ENCODE peak calls at places on chromosomes 1 and 21, in four cellular contexts. F is fibroblast of lung, W is progenitor cell of endocrine pancreas, B is HL-60. P is an unnamed sample.
A peak's percentile ranks its signal among the peaks of the same experiment; 100 is the strongest.

GRCh38 chr1:2237773-2238172 is 9.7 kb downstream of the SKI start:
- DNase-seq in F (no peak), W (no peak), B (no peak), P (no peak)

GRCh38 chr21:42764883-42765282 is 111.5 kb downstream of the PDE9A start:
- DNase-seq in F (no peak), W (no peak), B (no peak), P (no peak)

GRCh38 chr1:30788580-30789387 is 31.2 kb upstream of the LAPTM5 start:
- DNase-seq in F (no peak), W (no peak), B (no peak), P (no peak)

GRCh38 chr1:156497743-156498446 is 2.7 kb downstream of the MEF2D start:
- DNase-seq in F (no peak), W (no peak), B (peak; percentile 68), P (no peak)

GRCh38 chr1:8026153-8026975 is at the start of gene ERRFI1:
- DNase-seq in F (peak; percentile 94), W (peak; percentile 96), B (peak; percentile 59), P (peak; percentile 90)

GRCh38 chr1:185375583-185375982 is 58.5 kb upstream of the IVNS1ABP start:
- DNase-seq in F (no peak), W (no peak), B (no peak), P (no peak)

GRCh38 chr21:14040386-14040785 is 170.4 kb downstream of the LIPI start:
- DNase-seq in F (no peak), W (no peak), B (no peak), P (no peak)

GRCh38 chr1:38038836-38039235 is 7.8 kb downstream of the POU3F1 start:
- DNase-seq in F (peak; percentile 77), W (no peak), B (no peak), P (no peak)

GRCh38 chr1:30305519-30305918 is 417.9 kb downstream of the MATN1 start:
- DNase-seq in F (no peak), W (peak; percentile 3), B (no peak), P (no peak)

GRCh38 chr1:184792450-184792969 is 37.9 kb upstream of the EDEM3 start:
- DNase-seq in F (peak; percentile 99), W (no peak), B (peak; percentile 78), P (no peak)

GRCh38 chr1:167599839-167600581 is 30.0 kb upstream of the RCSD1 start:
- DNase-seq in F (peak; percentile 55), W (no peak), B (peak; percentile 41), P (no peak)

GRCh38 chr1:213120386-213120785 is 69.3 kb downstream of the RPS6KC1 start:
- DNase-seq in F (peak; percentile 25), W (no peak), B (no peak), P (no peak)

GRCh38 chr1:208172389-208173140 is 71.6 kb downstream of the PLXNA2 start:
- DNase-seq in F (peak; percentile 39), W (no peak), B (no peak), P (no peak)

GRCh38 chr21:44537930-44538911 is 1.8 kb downstream of the KRTAP10-1 start:
- DNase-seq in F (no peak), W (peak; percentile 7), B (no peak), P (peak; percentile 11)

GRCh38 chr21:33642896-33643657 is 776 bp downstream of the ITSN1 start:
- DNase-seq in F (peak; percentile 38), W (peak; percentile 24), B (no peak), P (peak; percentile 34)

GRCh38 chr1:65792671-65793358 is at the start of gene PDE4B:
- DNase-seq in F (peak; percentile 41), W (peak; percentile 41), B (no peak), P (no peak)

GRCh38 chr1:167681024-167681423 is 40.8 kb upstream of the MPZL1 start:
- DNase-seq in F (no peak), W (no peak), B (no peak), P (no peak)

GRCh38 chr1:62689524-62689923 is 1.3 kb upstream of the DOCK7 start:
- DNase-seq in F (peak; percentile 80), W (no peak), B (no peak), P (no peak)

GRCh38 chr1:51423098-51423821 is 92.9 kb upstream of the TTC39A start:
- DNase-seq in F (peak; percentile 25), W (no peak), B (no peak), P (no peak)

GRCh38 chr1:56517404-56518130 is 61.8 kb downstream of the PLPP3 start:
- DNase-seq in F (no peak), W (no peak), B (no peak), P (no peak)

GRCh38 chr21:44425307-44425894 is 29.9 kb upstream of the LRRC3 start:
- DNase-seq in F (no peak), W (no peak), B (no peak), P (no peak)

GRCh38 chr1:205048382-205048781 is 5.4 kb downstream of the CNTN2 start:
- DNase-seq in F (no peak), W (no peak), B (no peak), P (no peak)

GRCh38 chr1:150514913-150515327 is 632 bp upstream of the FALEC start:
- DNase-seq in F (no peak), W (no peak), B (no peak), P (no peak)

GRCh38 chr1:82775402-82776000 is 974.8 kb downstream of the ADGRL2 start:
- DNase-seq in F (peak; percentile 17), W (no peak), B (no peak), P (no peak)

GRCh38 chr1:201191723-201192477 is 1.3 kb downstream of the IGFN1 start:
- DNase-seq in F (peak; percentile 90), W (no peak), B (no peak), P (no peak)

GRCh38 chr21:40706161-40706560 is 140.8 kb downstream of the DSCAM start:
- DNase-seq in F (no peak), W (no peak), B (no peak), P (no peak)

GRCh38 chr1:56286506-56286905 is 292.9 kb downstream of the PLPP3 start:
- DNase-seq in F (no peak), W (no peak), B (no peak), P (no peak)

GRCh38 chr1:35691571-35692220 is 27.0 kb downstream of the C1orf216 start:
- DNase-seq in F (no peak), W (no peak), B (no peak), P (no peak)

GRCh38 chr21:45530423-45531113 is 11.7 kb downstream of the SLC19A1 start:
- DNase-seq in F (no peak), W (no peak), B (no peak), P (no peak)

GRCh38 chr21:44618504-44618903 is 6.6 kb downstream of the KRTAP10-8 start:
- DNase-seq in F (peak; percentile 2), W (no peak), B (no peak), P (no peak)

GRCh38 chr21:45020629-45021427 is 53.6 kb upstream of the ADARB1 start:
- DNase-seq in F (no peak), W (no peak), B (no peak), P (no peak)

GRCh38 chr1:2556277-2557145 is at the start of gene TNFRSF14:
- DNase-seq in F (peak; percentile 24), W (no peak), B (peak; percentile 36), P (peak; percentile 71)

GRCh38 chr1:166813508-166814223 is 25.6 kb upstream of the POGK start:
- DNase-seq in F (no peak), W (no peak), B (no peak), P (no peak)

GRCh38 chr1:235022341-235023196 is 106.1 kb downstream of the TOMM20 start:
- DNase-seq in F (peak; percentile 73), W (no peak), B (no peak), P (no peak)

GRCh38 chr1:221279146-221279545 is 399.9 kb downstream of the HLX start:
- DNase-seq in F (no peak), W (no peak), B (no peak), P (no peak)

GRCh38 chr1:110418729-110419128 is 11.2 kb upstream of the LAMTOR5 start:
- DNase-seq in F (no peak), W (no peak), B (no peak), P (no peak)

GRCh38 chr1:228765543-228765942 is 30.3 kb downstream of the RHOU start:
- DNase-seq in F (no peak), W (no peak), B (no peak), P (no peak)

GRCh38 chr1:201253906-201254624 is 29.2 kb upstream of the PKP1 start:
- DNase-seq in F (no peak), W (no peak), B (no peak), P (peak; percentile 10)

GRCh38 chr1:13543927-13544556 is 30.2 kb upstream of the LRRC38 start:
- DNase-seq in F (peak; percentile 3), W (no peak), B (no peak), P (no peak)
- TF ChIP-seq CTCF in F (no peak), W (peak; percentile 24), B (peak; percentile 1), P (no peak)

GRCh38 chr1:177329871-177330270 is 159.1 kb downstream of the BRINP2 start:
- DNase-seq in F (no peak), W (no peak), B (no peak), P (no peak)

GRCh38 chr1:177338376-177338775 is 167.6 kb downstream of the BRINP2 start:
- DNase-seq in F (no peak), W (no peak), B (no peak), P (no peak)

GRCh38 chr1:177334856-177335255 is 164.1 kb downstream of the BRINP2 start:
- DNase-seq in F (no peak), W (no peak), B (no peak), P (no peak)

DNA sequence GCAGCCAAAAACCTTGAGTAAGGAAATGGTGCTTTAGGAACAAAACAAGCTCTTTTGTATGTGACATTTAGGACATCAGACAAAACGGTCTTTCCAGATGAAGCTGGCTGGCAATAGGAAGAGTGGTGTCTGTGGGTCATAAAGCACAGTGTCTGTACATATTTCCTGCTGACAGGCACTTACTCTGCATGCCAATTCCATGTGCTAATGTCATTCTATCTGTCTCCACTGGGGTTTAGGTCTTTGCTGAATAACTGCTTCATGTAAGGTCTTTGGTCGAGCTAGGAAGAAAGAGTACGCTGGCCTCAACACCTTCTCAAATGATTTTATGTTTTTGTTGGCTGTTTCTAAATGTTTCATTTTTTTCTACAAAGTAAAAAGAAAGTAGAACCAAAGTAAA is 163.5 kb downstream of the BRINP2 start:
- DNase-seq in F (peak; percentile 6), W (no peak), B (no peak), P (no peak)
- TF ChIP-seq CTCF in F (no peak), W (peak; percentile 38), B (no peak), P (no peak)

GRCh38 chr1:180097319-180097605 is 57.4 kb upstream of the QSOX1 start:
- DNase-seq in F (no peak), W (no peak), B (no peak), P (no peak)

GRCh38 chr1:180092931-180093650 is 61.6 kb upstream of the QSOX1 start:
- DNase-seq in F (no peak), W (no peak), B (no peak), P (no peak)

GRCh38 chr1:180096584-180097318 is 57.9 kb upstream of the QSOX1 start:
- DNase-seq in F (no peak), W (no peak), B (no peak), P (no peak)

GRCh38 chr1:180098242-180098995 is 56.2 kb upstream of the QSOX1 start:
- DNase-seq in F (peak; percentile 64), W (no peak), B (peak; percentile 13), P (no peak)

GRCh38 chr1:180094705-180095280 is 59.9 kb upstream of the QSOX1 start:
- DNase-seq in F (no peak), W (no peak), B (no peak), P (no peak)
- TF ChIP-seq CTCF in F (no peak), W (no peak), B (no peak), P (no peak)

GRCh38 chr1:107782192-107782845 is 182.7 kb downstream of the VAV3 start:
- DNase-seq in F (peak; percentile 32), W (peak; percentile 26), B (no peak), P (no peak)
- TF ChIP-seq CTCF in F (peak; percentile 60), W (peak; percentile 87), B (no peak), P (peak; percentile 95)